ENCODE peak calls at places on chromosomes 11 and 22, in nine cellular contexts. B is A549, M is HCT116, P is K562, E is GM23338, S is HL-60, D is SK-N-SH, I is HepG2, T is GM12878. X is an unnamed sample.

GRCh38 chr11:103618532-103618931 is 417.9 kb upstream of the DDI1 start:
- DNase-seq in B (no peak), M (no peak), P (no peak), E (no peak), S (no peak), D (peak; percentile 19), I (no peak), T (no peak), X (no peak)

GRCh38 chr22:20516399-20516798 is 9.0 kb downstream of the MED15 start:
- DNase-seq in B (no peak), M (no peak), P (no peak), E (no peak), S (no peak), D (no peak), I (no peak), T (no peak), X (no peak)

GRCh38 chr11:30424851-30425250 is 101.9 kb downstream of the ARL14EP start:
- DNase-seq in B (no peak), M (no peak), P (no peak), E (no peak), S (no peak), D (no peak), I (no peak), T (no peak), X (no peak)

GRCh38 chr22:47337161-47337621 is 574.7 kb downstream of the TBC1D22A start:
- DNase-seq in B (peak; percentile 73), M (peak; percentile 76), P (no peak), E (no peak), S (no peak), D (no peak), I (peak; percentile 39), T (no peak), X (peak; percentile 65)

GRCh38 chr11:76669901-76670474 is 559 bp downstream of the LRRC32 start:
- DNase-seq in B (no peak), M (no peak), P (no peak), E (peak; percentile 36), S (no peak), D (no peak), I (no peak), T (no peak), X (no peak)

GRCh38 chr11:32487270-32487669 is 51.9 kb upstream of the WT1 start:
- DNase-seq in B (peak; percentile 41), M (peak; percentile 13), P (peak; percentile 43), E (peak; percentile 57), S (no peak), D (peak; percentile 12), I (no peak), T (no peak), X (no peak)

GRCh38 chr11:69576069-69576782 is 64.7 kb upstream of the CCND1 start:
- DNase-seq in B (no peak), M (no peak), P (no peak), E (no peak), S (peak; percentile 84), D (no peak), I (no peak), T (no peak), X (no peak)

GRCh38 chr11:43278302-43278956 is 33.4 kb upstream of the API5 start:
- DNase-seq in B (peak; percentile 27), M (peak; percentile 33), P (no peak), E (peak; percentile 74), S (peak; percentile 5), D (peak; percentile 59), I (peak; percentile 54), T (no peak), X (no peak)

DNA sequence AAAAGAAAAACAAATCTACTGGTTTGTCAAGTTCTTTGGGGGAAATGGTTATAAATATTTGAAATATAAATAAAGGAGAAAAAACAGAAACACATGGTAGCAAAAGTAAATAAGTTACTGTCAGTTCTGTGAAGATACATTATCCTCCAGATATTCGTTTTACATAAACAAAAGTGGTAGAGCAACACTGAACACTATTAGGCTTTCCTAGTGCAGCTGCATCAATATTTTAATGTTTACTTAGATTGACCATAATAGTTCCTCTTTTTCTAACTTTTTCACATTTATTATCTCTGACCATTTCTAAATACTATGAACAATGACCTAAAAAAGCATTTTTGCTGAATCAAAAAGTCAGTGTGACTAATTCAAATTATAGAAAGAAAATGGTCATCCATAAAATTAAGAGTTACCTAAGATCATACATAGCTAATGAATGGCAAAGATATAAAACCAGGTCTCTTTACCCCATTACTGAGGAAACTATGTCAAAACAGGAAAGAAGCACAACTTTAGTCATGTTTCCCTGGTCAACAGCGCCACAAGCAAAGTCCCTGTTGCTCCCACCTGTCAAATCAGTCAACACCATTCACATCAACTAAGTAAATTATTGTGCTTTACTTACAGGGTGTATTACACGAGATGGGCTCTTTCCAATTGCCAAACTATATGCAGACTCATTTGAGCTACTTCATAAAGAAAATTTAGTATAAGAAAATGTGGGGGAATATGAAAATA is 38.5 kb downstream of the SBF2 start:
- DNase-seq in B (no peak), M (no peak), P (no peak), E (no peak), S (no peak), D (no peak), I (no peak), T (no peak), X (no peak)
- TF ChIP-seq REST in B (no peak), M (no peak), P (no peak), E (no peak), S (no peak), D (no peak), I (no peak), T (no peak), X (no peak)

DNA sequence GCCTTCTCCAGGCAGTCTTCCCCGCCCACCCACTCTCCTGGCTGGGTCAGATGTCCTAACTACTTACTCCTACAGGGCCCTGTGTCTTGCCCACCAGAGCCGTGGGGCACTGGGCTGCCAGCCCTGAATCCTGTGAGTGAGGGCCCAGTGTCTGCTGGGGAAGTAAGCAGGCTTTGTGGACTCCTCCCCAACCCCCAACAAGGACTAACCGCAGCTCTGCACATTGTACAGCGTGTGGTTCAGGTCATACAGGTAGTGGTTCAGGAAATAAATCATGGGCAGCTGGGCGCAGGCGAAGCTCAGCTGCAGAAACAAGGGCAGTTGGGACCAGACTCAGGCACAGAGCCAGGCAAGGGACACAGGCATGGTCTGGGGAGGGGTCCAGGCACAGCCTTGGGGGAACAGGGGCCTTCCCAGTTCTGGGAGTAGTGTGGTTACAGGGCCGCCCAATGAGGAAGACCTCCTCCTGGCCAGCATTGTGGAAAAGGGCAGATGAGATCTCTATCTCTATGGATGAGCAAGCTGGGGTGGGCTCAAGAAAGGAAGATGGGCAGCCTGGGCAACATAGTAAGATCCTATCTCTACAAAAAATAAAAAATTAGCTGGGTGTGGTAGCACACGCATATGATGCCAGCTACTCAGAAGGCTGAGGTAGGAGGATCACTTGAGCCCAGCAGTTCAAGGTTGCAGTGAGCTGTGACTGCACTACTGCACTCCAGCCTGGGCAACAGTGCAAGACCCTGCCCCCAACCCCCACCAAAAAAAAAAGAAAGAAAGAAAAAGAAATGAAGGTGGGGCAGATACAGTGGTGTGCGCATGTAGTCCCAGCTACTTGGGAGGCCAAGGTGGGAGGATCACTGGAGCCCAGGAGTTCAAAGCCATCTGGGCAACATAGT is 5.5 kb downstream of the UNC93B1 start:
- DNase-seq in B (no peak), M (no peak), P (no peak), E (no peak), S (peak; percentile 87), D (peak; percentile 10), I (no peak), T (no peak), X (no peak)
- TF ChIP-seq REST in B (no peak), M (no peak), P (no peak), E (no peak), S (no peak), D (no peak), I (no peak), T (no peak), X (no peak)

DNA sequence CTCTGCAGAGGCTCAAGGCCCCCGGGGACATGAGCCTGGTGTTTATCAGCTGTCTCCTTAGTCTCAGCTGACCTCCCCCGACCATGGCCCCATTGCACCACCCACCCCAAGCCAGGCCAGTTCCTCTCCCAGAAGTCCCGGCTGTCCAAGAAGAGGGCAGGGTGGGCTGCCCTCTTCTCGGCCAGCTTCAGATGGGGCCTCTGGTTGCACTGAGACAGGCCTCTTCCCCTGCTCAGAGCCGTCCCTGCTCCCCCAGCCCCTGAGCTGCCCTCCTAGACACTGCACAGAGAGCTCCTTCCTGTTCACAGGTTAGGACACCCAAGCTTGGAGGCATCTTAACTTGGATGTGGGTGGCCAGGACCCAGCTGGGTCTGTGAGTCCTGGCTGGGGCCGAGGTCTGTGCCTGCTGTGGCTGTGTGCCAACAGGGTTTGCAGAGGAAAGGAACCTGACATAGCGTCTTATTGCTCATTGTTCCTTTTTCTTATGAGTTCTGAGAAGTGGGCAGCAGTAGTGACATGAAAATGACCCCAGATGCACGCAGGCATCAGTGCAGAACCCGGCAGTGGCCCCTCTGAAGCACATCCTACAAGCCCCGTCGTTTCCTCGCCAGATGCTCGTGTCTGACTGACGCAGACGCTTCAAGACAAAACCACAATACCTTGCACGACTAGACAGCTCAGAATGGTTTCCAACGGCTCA is 5.5 kb downstream of the TRABD start:
- DNase-seq in B (no peak), M (no peak), P (no peak), E (no peak), S (peak; percentile 95), D (peak; percentile 78), I (no peak), T (peak; percentile 85), X (no peak)
- TF ChIP-seq REST in B (no peak), M (no peak), P (no peak), E (no peak), S (no peak), D (no peak), I (no peak), T (no peak), X (no peak)

GRCh38 chr22:21660904-21661303 is 4.9 kb upstream of the PPIL2 start:
- DNase-seq in B (no peak), M (no peak), P (no peak), E (no peak), S (no peak), D (no peak), I (no peak), T (no peak), X (no peak)

GRCh38 chr22:21657361-21658118 is 8.3 kb upstream of the PPIL2 start:
- DNase-seq in B (peak; percentile 75), M (peak; percentile 31), P (peak; percentile 100), E (peak; percentile 86), S (peak; percentile 63), D (peak; percentile 95), I (peak; percentile 70), T (peak; percentile 39), X (no peak)

GRCh38 chr22:21657020-21657360 is 8.8 kb upstream of the PPIL2 start:
- DNase-seq in B (no peak), M (no peak), P (no peak), E (peak; percentile 85), S (no peak), D (no peak), I (no peak), T (no peak), X (no peak)

GRCh38 chr22:21661991-21662390 is 3.8 kb upstream of the PPIL2 start:
- DNase-seq in B (no peak), M (no peak), P (no peak), E (no peak), S (no peak), D (no peak), I (no peak), T (no peak), X (no peak)

DNA sequence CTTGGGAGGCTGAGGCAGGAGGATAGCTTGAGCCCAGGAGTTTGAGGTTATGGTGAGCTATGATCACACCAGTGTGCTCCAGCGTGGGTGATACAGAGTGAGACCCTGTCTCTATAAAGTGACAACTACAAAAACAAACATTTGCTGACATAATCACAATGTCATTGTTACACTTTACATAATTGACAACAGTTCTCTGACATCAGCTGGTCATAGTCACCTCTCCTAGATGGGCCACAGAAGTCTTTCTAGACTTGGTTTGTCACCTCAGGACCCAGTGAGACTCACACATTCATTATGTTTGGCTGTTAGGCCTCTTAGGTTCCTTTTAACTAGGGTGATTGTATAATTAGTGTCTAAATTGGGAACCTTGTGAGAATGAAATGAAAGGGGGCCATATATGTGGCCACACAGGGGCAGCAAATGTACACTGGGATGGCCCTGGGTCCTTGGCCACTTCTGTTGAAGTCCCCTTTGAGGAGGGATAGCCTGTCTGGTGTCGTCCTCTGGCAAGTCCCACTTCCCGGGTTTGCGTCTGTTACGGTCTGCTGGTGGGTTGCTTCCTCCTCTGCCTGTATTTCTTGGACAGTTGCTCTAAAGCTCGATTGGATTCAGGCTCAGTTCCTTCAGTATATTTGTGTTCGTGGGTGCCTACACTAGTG is 5.8 kb upstream of the PPIL2 start:
- DNase-seq in B (no peak), M (no peak), P (peak; percentile 77), E (no peak), S (no peak), D (no peak), I (no peak), T (no peak), X (no peak)
- TF ChIP-seq REST in B (no peak), M (no peak), P (no peak), E (no peak), S (no peak), D (no peak), I (no peak), T (no peak), X (no peak)